ENCODE peak calls at places on chromosomes 4 and X, in ten cellular contexts. P is neural crest cell; N is CD8-positive, alpha-beta memory T cell; K is HCEC 1CT; T is activated CD8-positive, alpha-beta memory T cell treated with anti-CD3 and anti-CD28 coated beads for 1 hour; M is psoas muscle; X is non-pigmented ciliary epithelial cell; Q is globus pallidus; G is RPMI7951; R is foreskin fibroblast. O is an unnamed sample.

GRCh38 chrX:16465081-16465876 is 184.7 kb upstream of the S100G start:
- DNase-seq in P (no peak), N (no peak), K (no peak), T (no peak), M (no peak), X (no peak), Q (no peak), G (no peak), R (no peak), O (no peak)

GRCh38 chr4:155953151-155954117 is at the start of gene CTSO:
- DNase-seq in P (peak), N (peak), K (peak), T (peak), M (peak), X (peak), Q (peak), G (peak), R (peak), O (peak)

GRCh38 chrX:3257471-3257870 is 89.0 kb downstream of the MXRA5 start:
- DNase-seq in P (no peak), N (no peak), K (no peak), T (no peak), M (no peak), X (no peak), Q (no peak), G (peak), R (no peak), O (no peak)

GRCh38 chrX:139290310-139290709 is 240.2 kb upstream of the F9 start:
- DNase-seq in P (no peak), N (no peak), K (peak), T (no peak), M (no peak), X (peak), Q (no peak), G (peak), R (no peak), O (no peak)

GRCh38 chr4:54027311-54027710 is 37.1 kb downstream of the CHIC2 start:
- DNase-seq in P (no peak), N (no peak), K (no peak), T (no peak), M (no peak), X (no peak), Q (no peak), G (no peak), R (no peak), O (no peak)

GRCh38 chrX:123755107-123755506 is 22.3 kb upstream of the THOC2 start:
- DNase-seq in P (no peak), N (no peak), K (no peak), T (no peak), M (no peak), X (no peak), Q (no peak), G (no peak), R (no peak), O (no peak)

GRCh38 chrX:16462912-16463311 is 187.0 kb upstream of the S100G start:
- DNase-seq in P (no peak), N (no peak), K (peak), T (no peak), M (no peak), X (no peak), Q (no peak), G (peak), R (peak), O (no peak)

GRCh38 chrX:133258481-133258880 is 40.3 kb upstream of the TFDP3 start:
- DNase-seq in P (no peak), N (no peak), K (no peak), T (no peak), M (no peak), X (peak), Q (no peak), G (no peak), R (no peak), O (no peak)

GRCh38 chr4:141503260-141503659 is 133.1 kb upstream of the IL15 start:
- DNase-seq in P (no peak), N (no peak), K (no peak), T (no peak), M (no peak), X (no peak), Q (no peak), G (no peak), R (no peak), O (no peak)

GRCh38 chr4:78524009-78524408 is 27.6 kb upstream of the ANXA3 start:
- DNase-seq in P (no peak), N (no peak), K (no peak), T (no peak), M (no peak), X (no peak), Q (no peak), G (no peak), R (no peak), O (no peak)

GRCh38 chr4:41505161-41505653 is 32.8 kb upstream of the LIMCH1 start:
- DNase-seq in P (no peak), N (no peak), K (peak), T (no peak), M (peak), X (no peak), Q (peak), G (peak), R (peak), O (no peak)

GRCh38 chr4:147498031-147498700 is 17.3 kb downstream of the EDNRA start:
- DNase-seq in P (no peak), N (no peak), K (peak), T (no peak), M (no peak), X (peak), Q (no peak), G (peak), R (peak), O (no peak)

GRCh38 chr4:176313596-176314341 is 6.0 kb upstream of the SPCS3 start:
- DNase-seq in P (no peak), N (no peak), K (no peak), T (no peak), M (no peak), X (no peak), Q (no peak), G (peak), R (peak), O (no peak)

GRCh38 chr4:86302242-86302641 is 57.6 kb downstream of the MAPK10 start:
- DNase-seq in P (peak), N (no peak), K (no peak), T (no peak), M (no peak), X (no peak), Q (peak), G (no peak), R (no peak), O (no peak)

GRCh38 chr4:21819086-21819485 is 129.5 kb downstream of the KCNIP4 start:
- DNase-seq in P (no peak), N (no peak), K (no peak), T (no peak), M (no peak), X (no peak), Q (no peak), G (no peak), R (no peak), O (no peak)

GRCh38 chr4:56102581-56102980 is 153.8 kb downstream of the CEP135 start:
- DNase-seq in P (no peak), N (no peak), K (no peak), T (no peak), M (no peak), X (no peak), Q (no peak), G (no peak), R (no peak), O (no peak)

GRCh38 chr4:6225469-6225868 is 25.1 kb upstream of the JAKMIP1 start:
- DNase-seq in P (peak), N (no peak), K (no peak), T (no peak), M (no peak), X (no peak), Q (no peak), G (peak), R (no peak), O (no peak)